ENCODE peak calls at places on chromosomes 4 and X, in nine cellular contexts. W is SJSA1, T is GM23248, Q is mesenchymal stem cell, A is fibroblast of mammary gland, Z is mucosa of descending colon, K is pancreas, E is neuronal stem cell, F is A549. H is an unnamed sample.

GRCh38 chr4:212438-213174 is 88.3 kb downstream of the ZNF718 start:
- DNase-seq in K (peak), A (peak), F (no peak), E (peak), Z (peak), Q (peak), T (peak), W (no peak), H (peak)

GRCh38 chrX:33156152-33156726 is 55.1 kb downstream of the DMD start:
- DNase-seq in E (no peak), T (no peak), K (no peak), A (no peak), W (no peak), Q (peak), Z (no peak), F (no peak), H (no peak)

GRCh38 chr4:13173974-13174373 is 310.2 kb downstream of the RAB28 start:
- DNase-seq in Q (no peak), Z (no peak), T (peak), W (no peak), F (no peak), A (peak), E (no peak), K (peak), H (no peak)

GRCh38 chr4:75698963-75699228 is 25.5 kb upstream of the USO1 start:
- DNase-seq in W (no peak), E (no peak), Z (no peak), A (no peak), T (no peak), Q (no peak), F (no peak), K (no peak), H (no peak)

GRCh38 chr4:73608677-73609594 is 11.3 kb downstream of the RASSF6 start:
- DNase-seq in K (no peak), T (peak), F (peak), A (peak), Q (peak), E (no peak), Z (no peak), W (no peak), H (no peak)

GRCh38 chrX:153776611-153777045 is 4.2 kb upstream of the SRPK3 start:
- DNase-seq in Q (no peak), T (no peak), E (no peak), A (no peak), W (no peak), Z (peak), K (no peak), F (peak), H (no peak)

GRCh38 chrX:13485167-13485566 is 84.2 kb upstream of the EGFL6 start:
- DNase-seq in W (no peak), A (no peak), T (no peak), Z (no peak), F (no peak), E (no peak), Q (no peak), K (no peak), H (no peak)

GRCh38 chrX:18885317-18886004 is 98.5 kb downstream of the PHKA2 start:
- DNase-seq in K (no peak), Z (no peak), E (no peak), A (peak), T (peak), Q (peak), W (peak), F (no peak), H (no peak)

GRCh38 chr4:173509031-173510001 is 20.7 kb downstream of the HAND2 start:
- DNase-seq in A (peak), E (no peak), F (no peak), Z (no peak), T (peak), W (no peak), K (no peak), Q (peak), H (no peak)

GRCh38 chrX:136768469-136769084 is 12.2 kb downstream of the ARHGEF6 start:
- DNase-seq in K (peak), T (peak), Z (peak), W (peak), E (no peak), Q (peak), A (peak), F (no peak), H (no peak)

GRCh38 chr4:181548873-181549541 is 694.2 kb upstream of the TENM3 start:
- DNase-seq in W (peak), Z (no peak), A (peak), K (no peak), F (peak), Q (peak), T (peak), E (no peak), H (no peak)

GRCh38 chr4:57077550-57078311 is 32.5 kb downstream of the IGFBP7 start:
- DNase-seq in E (no peak), Q (peak), A (peak), W (peak), K (no peak), F (peak), Z (no peak), T (peak), H (no peak)

GRCh38 chr4:27315625-27316024 is 455.0 kb downstream of the STIM2 start:
- DNase-seq in K (no peak), A (no peak), W (no peak), E (no peak), Q (no peak), F (no peak), T (no peak), Z (no peak), H (no peak)

GRCh38 chr4:105440890-105441289 is 33.0 kb downstream of the PPA2 start:
- DNase-seq in Z (no peak), Q (no peak), A (peak), E (no peak), K (no peak), T (peak), W (no peak), F (no peak), H (no peak)

GRCh38 chr4:3480528-3481112 is 17.5 kb downstream of the DOK7 start:
- DNase-seq in Q (peak), T (peak), W (peak), A (peak), Z (peak), F (peak), E (peak), K (peak), H (peak)

GRCh38 chr4:25550376-25551030 is 105.1 kb upstream of the SLC34A2 start:
- DNase-seq in T (no peak), Z (no peak), W (no peak), Q (no peak), K (no peak), F (no peak), E (no peak), A (no peak), H (no peak)

GRCh38 chr4:25547343-25547742 is 108.3 kb upstream of the SLC34A2 start:
- DNase-seq in F (no peak), T (no peak), W (no peak), Q (no peak), K (no peak), E (no peak), Z (no peak), A (no peak), H (no peak)

GRCh38 chr4:25551608-25552007 is 104.0 kb upstream of the SLC34A2 start:
- DNase-seq in K (no peak), W (no peak), T (no peak), E (no peak), F (no peak), Q (no peak), A (no peak), Z (peak), H (no peak)

GRCh38 chr4:25549413-25549812 is 106.2 kb upstream of the SLC34A2 start:
- DNase-seq in F (no peak), A (no peak), E (no peak), Q (no peak), Z (no peak), W (no peak), T (no peak), K (no peak), H (no peak)

GRCh38 chr4:25552580-25553271 is 102.9 kb upstream of the SLC34A2 start:
- DNase-seq in Q (no peak), A (no peak), T (peak), E (no peak), K (peak), Z (peak), F (peak), W (no peak), H (no peak)
- H3K4me3 ChIP-seq in Q (no peak), A (no peak), T (no peak), E (no peak), K (peak), Z (no peak), F (peak), W (no peak), H (no peak)

DNA sequence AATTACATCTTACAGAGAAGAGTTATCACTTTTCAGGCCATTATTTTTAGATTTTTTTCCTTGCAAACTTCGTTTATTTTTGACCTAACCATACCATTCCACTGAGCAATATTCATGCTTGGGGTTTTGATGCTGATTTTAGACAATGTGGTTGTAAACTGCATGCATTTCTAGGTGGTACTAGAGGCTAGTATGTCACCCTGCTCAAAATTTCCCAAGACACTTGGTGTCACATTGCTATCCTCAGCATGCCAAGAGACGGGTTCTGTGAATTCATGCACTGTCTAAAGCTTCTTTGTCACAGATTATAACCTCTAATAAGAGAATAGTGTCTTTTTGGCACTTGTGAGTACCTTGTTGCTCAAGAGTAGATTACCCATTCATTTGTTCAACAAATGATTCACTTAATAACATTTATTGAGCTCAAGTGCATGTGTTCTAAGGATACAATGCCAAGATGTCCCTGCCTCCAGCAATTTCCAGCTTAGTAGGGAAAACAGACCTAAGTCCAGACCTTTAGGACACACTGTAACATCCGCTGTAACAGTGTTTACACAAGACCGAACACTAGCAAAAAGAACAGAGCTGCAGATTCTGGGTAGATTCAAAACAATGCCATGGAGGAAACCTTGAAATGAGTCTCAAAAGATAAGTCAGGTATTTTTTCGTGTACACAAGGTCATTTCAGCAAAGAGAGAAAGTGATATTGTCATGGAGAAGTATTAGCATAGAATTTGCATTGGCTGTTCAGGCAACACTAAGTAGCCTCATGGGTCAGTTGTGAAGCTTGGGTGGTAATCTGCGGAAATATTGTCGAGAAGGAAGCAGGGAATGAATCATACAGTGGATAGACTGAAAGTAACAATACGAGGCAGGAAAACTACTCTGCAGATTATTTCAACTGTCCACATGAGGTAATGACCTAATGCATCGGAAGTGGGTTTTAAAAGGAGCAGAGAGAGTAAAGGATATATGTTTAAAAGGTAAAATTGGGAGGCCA is 515.1 kb upstream of the ZFP42 start:
- DNase-seq in E (no peak), W (peak), K (no peak), T (peak), A (no peak), Q (peak), F (no peak), Z (no peak), H (no peak)
- H3K4me3 ChIP-seq in E (no peak), W (peak), K (no peak), T (no peak), A (no peak), Q (no peak), F (no peak), Z (no peak), H (no peak)

DNA sequence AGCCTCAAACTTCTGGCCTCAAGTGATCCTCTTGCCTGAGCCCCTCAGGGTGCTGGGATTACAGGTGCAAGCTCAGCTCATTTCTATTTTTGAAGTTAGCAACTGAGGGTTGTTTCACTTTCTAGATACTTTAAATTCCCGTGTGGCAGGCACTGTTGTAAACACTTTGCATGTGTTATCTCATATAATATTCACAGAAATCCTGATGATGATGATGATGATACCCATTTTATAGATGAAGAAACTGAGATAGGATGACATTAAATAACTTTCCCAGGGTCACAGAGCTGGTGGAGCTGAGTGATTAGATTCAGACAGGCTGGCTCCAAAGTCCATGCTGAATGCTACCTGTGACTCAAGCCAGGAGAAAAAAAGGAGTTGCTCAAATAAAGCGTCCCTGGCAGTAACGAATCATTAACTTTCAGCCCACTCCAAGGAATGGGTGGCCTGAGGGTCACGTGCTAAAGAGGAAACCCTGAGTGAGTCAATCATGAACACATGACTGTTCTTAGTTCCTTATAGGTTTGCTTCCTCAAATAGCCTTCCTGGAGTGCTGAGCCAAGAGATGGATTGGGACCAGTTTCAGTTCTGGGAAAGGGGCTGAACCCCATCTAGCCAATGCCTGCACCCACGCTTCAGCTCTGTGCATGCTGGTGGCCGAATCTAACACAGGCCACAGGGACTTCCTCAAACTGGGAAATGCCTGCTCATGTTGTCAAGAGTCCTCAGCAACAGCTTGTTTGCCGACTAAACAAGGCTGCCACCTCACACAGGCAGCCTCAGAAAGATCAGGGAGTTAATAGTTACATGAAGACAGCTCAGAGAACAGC is 52.8 kb downstream of the RBM47 start:
- DNase-seq in T (peak), K (peak), A (peak), F (peak), W (peak), E (no peak), Q (peak), Z (peak), H (no peak)
- H3K4me3 ChIP-seq in T (peak), K (peak), A (no peak), F (no peak), W (no peak), E (no peak), Q (no peak), Z (no peak), H (no peak)

GRCh38 chr4:84582988-84583870 is at the start of gene CDS1:
- DNase-seq in E (no peak), F (no peak), Q (peak), W (peak), Z (peak), T (peak), K (peak), A (no peak), H (no peak)

GRCh38 chr4:84582302-84582987 is 482 bp upstream of the CDS1 start:
- DNase-seq in W (no peak), E (peak), Q (peak), K (peak), Z (peak), F (peak), A (peak), T (peak), H (peak)

GRCh38 chr4:84583871-84584373 is 995 bp downstream of the CDS1 start:
- DNase-seq in K (no peak), A (peak), Z (no peak), E (no peak), Q (peak), W (no peak), F (no peak), T (peak), H (no peak)

GRCh38 chr4:84579410-84579791 is 3.5 kb upstream of the CDS1 start:
- DNase-seq in Z (no peak), A (no peak), F (no peak), W (no peak), T (no peak), K (no peak), E (no peak), Q (no peak), H (no peak)

DNA sequence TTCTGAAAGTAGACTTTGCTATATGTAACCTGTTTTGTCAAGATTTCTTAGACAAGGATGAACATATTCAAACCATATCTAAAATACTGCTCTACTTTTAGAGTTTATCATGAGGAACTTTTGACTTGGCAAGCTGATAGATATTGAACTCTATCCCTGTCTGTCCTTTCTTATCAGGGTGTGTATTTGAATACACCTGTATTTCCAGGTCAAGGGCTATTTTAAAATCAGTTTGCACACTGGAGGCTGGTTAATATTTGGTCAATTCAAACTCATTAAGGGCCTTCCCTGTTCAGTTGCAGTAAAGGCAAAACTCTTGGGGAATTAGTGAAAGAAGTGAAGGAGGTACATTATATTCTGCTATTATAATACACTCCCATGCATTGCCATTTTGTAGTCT is 2.3 kb downstream of the CDS1 start:
- DNase-seq in Z (no peak), Q (no peak), E (no peak), W (no peak), K (no peak), T (no peak), A (no peak), F (no peak), H (no peak)
- H3K4me3 ChIP-seq in Z (no peak), Q (no peak), E (no peak), W (no peak), K (no peak), T (no peak), A (no peak), F (no peak), H (no peak)

GRCh38 chr4:68342139-68342538 is 7.8 kb downstream of the YTHDC1 start:
- DNase-seq in T (peak), F (peak), A (peak), E (no peak), K (peak), Z (no peak), W (no peak), Q (peak), H (no peak)
- H3K4me3 ChIP-seq in T (no peak), F (no peak), A (no peak), E (no peak), K (no peak), Z (no peak), W (no peak), Q (no peak), H (no peak)

DNA sequence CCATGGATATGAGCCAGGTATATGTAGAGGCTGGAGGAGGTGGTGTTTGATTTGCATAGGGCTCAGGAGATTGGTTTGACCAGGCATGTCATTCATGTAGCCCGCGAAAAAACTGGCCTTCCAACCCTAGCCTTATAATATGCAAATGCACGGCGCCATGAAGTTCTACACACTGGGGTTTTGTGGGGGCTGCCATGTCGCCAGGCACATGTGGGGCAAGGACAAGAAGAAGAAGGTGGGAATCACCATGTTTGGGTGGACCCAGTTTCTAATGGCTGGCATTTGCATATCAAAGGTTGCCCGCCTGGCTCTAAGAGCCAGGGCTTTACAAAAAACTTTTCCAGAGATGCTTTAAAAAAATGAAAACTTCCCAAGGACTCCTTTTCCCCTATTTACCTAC is 1251.0 kb downstream of the PCDH18 start:
- DNase-seq in F (no peak), K (no peak), W (no peak), E (no peak), A (no peak), Z (no peak), Q (no peak), T (no peak), H (no peak)
- H3K4me3 ChIP-seq in F (no peak), K (no peak), W (no peak), E (no peak), A (no peak), Z (no peak), Q (no peak), T (no peak), H (no peak)